ENCODE peak calls at places on chromosomes 6 and 20, in nine cellular contexts. M is H1; Y is substantia nigra; B is putamen; Q is stimulated activated CD4-positive, alpha-beta T cell treated with anti-CD3 and anti-CD28 coated beads, Interleukin-15, amount 100 ng/mL, for 1 hour; W is activated T-helper 1 cell treated with anti-CD3 and anti-CD28 coated beads, Interleukin-12 subunit alpha, Interleukin-12 subunit beta, Interleukin-2, Interleukin-4 antibody, amounts not matched to agents 30 ng/mL and 10 ng/mL and 1 ng/mL, durations not matched to agents 14 hours and 24 hours and 36 hours; L is activated T-cell treated with anti-CD3 and anti-CD28 coated beads for 1 hour; C is NCI-H1092 treated with DMSO at 0.1 percent for 48 hours; A is iPS DF 19.7. K is an unnamed sample.

GRCh38 chr6:144314003-144314485 is 28.9 kb downstream of the UTRN start:
- DNase-seq in B (peak), A (no peak), L (no peak), C (no peak), W (no peak), M (no peak), Q (no peak), Y (peak), K (peak)

GRCh38 chr6:116648161-116648560 is 20.4 kb downstream of the ZUP1 start:
- DNase-seq in M (no peak), W (no peak), C (no peak), Y (no peak), A (no peak), L (no peak), B (no peak), Q (no peak), K (peak)

GRCh38 chr6:26223677-26224546 is 136.7 kb downstream of the HFE start:
- DNase-seq in W (peak), L (peak), B (peak), Q (peak), C (peak), M (no peak), A (no peak), Y (no peak), K (peak)

GRCh38 chr20:1894951-1895673 is at the start of gene SIRPA:
- DNase-seq in B (peak), M (peak), C (peak), Y (peak), L (no peak), W (no peak), Q (no peak), A (no peak), K (peak)

GRCh38 chr6:24990227-24990843 is 54.6 kb upstream of the RIPOR2 start:
- DNase-seq in M (no peak), A (no peak), B (no peak), C (no peak), W (no peak), Y (no peak), L (no peak), Q (no peak), K (peak)

GRCh38 chr6:297571-298232 is 5.4 kb downstream of the DUSP22 start:
- DNase-seq in A (no peak), M (no peak), B (no peak), C (no peak), Q (no peak), L (no peak), Y (no peak), W (no peak), K (no peak)

GRCh38 chr20:35617397-35618031 is 1.9 kb downstream of the SPAG4 start:
- DNase-seq in C (peak), W (peak), L (no peak), M (peak), Q (no peak), B (no peak), A (no peak), Y (no peak), K (peak)

GRCh38 chr6:32622545-32623401 is 14.4 kb upstream of the HLA-DQA1 start:
- DNase-seq in A (peak), Y (no peak), M (no peak), B (no peak), C (no peak), L (peak), W (peak), Q (peak), K (peak)

GRCh38 chr6:137261393-137262154 is 42.4 kb upstream of the IFNGR1 start:
- DNase-seq in M (no peak), Q (no peak), Y (no peak), L (no peak), A (no peak), B (no peak), W (no peak), C (no peak), K (peak)

GRCh38 chr20:57883761-57884160 is 173.9 kb upstream of the PMEPA1 start:
- DNase-seq in A (no peak), W (no peak), M (no peak), L (no peak), Y (no peak), C (no peak), B (no peak), Q (no peak), K (no peak)

GRCh38 chr20:17655865-17656489 is 26.1 kb downstream of the RRBP1 start:
- DNase-seq in Q (no peak), A (no peak), L (no peak), W (no peak), B (no peak), C (no peak), M (no peak), Y (no peak), K (peak)

GRCh38 chr6:135182993-135183531 is 2.0 kb downstream of the MYB start:
- DNase-seq in L (peak), B (no peak), Y (no peak), W (peak), A (no peak), M (peak), C (no peak), Q (peak), K (no peak)

GRCh38 chr6:106069478-106069877 is 16.7 kb upstream of the PRDM1 start:
- DNase-seq in M (no peak), B (no peak), Y (no peak), C (peak), W (no peak), L (no peak), A (no peak), Q (no peak), K (peak)

GRCh38 chr6:92541457-92542060 is 877.8 kb downstream of the EPHA7 start:
- DNase-seq in L (no peak), M (no peak), Y (no peak), W (no peak), Q (no peak), A (no peak), C (no peak), B (no peak), K (peak)

GRCh38 chr6:125245109-125245508 is 56.7 kb downstream of the HDDC2 start:
- DNase-seq in L (no peak), B (no peak), W (no peak), C (no peak), M (no peak), A (no peak), Q (no peak), Y (no peak), K (no peak)

GRCh38 chr20:36833275-36834020 is 42.5 kb upstream of the TLDC2 start:
- DNase-seq in B (peak), C (no peak), A (no peak), L (no peak), Q (no peak), M (no peak), W (no peak), Y (no peak), K (no peak)

GRCh38 chr6:144885817-144886216 is 600.7 kb downstream of the UTRN start:
- DNase-seq in L (no peak), M (no peak), B (no peak), C (no peak), Q (no peak), W (no peak), Y (no peak), A (no peak), K (no peak)

GRCh38 chr6:124798942-124799496 is 163.2 kb upstream of the RNF217 start:
- DNase-seq in L (no peak), Y (no peak), B (no peak), Q (no peak), W (no peak), C (no peak), M (no peak), A (no peak), K (no peak)

GRCh38 chr20:11329271-11329670 is 588.4 kb upstream of the BTBD3 start:
- DNase-seq in Q (no peak), Y (no peak), B (peak), A (no peak), M (no peak), C (no peak), L (no peak), W (no peak), K (no peak)

GRCh38 chr6:110654096-110654820 is 161.0 kb downstream of the CDK19 start:
- DNase-seq in A (no peak), Y (no peak), W (no peak), Q (no peak), M (no peak), L (no peak), C (no peak), B (no peak), K (no peak)

GRCh38 chr20:2745936-2746635 is 53.5 kb downstream of the EBF4 start:
- DNase-seq in M (no peak), Y (no peak), A (no peak), W (no peak), C (no peak), L (no peak), Q (no peak), B (no peak), K (no peak)

GRCh38 chr6:29561618-29562181 is 2.2 kb upstream of the UBD start:
- DNase-seq in A (no peak), C (no peak), L (no peak), B (no peak), Q (no peak), W (no peak), M (peak), Y (no peak), K (no peak)

GRCh38 chr6:118350881-118351430 is 197.1 kb upstream of the PLN start:
- DNase-seq in M (no peak), A (no peak), W (no peak), Y (no peak), C (no peak), Q (no peak), L (no peak), B (no peak), K (no peak)

GRCh38 chr6:27684264-27685211 is 211.6 kb upstream of the ZNF184 start:
- DNase-seq in W (peak), C (peak), Q (no peak), B (peak), L (peak), A (no peak), Y (no peak), M (peak), K (peak)

GRCh38 chr6:449057-449430 is 57.5 kb downstream of the IRF4 start:
- DNase-seq in B (no peak), W (no peak), C (no peak), M (no peak), L (no peak), A (no peak), Y (no peak), Q (no peak), K (no peak)

GRCh38 chr6:149964243-149965190 is 774 bp downstream of the ULBP1 start:
- DNase-seq in Y (no peak), C (peak), W (peak), M (peak), A (no peak), Q (no peak), B (no peak), L (no peak), K (peak)

GRCh38 chr6:16229710-16230109 is 8.7 kb upstream of the GMPR start:
- DNase-seq in Q (no peak), W (no peak), L (no peak), Y (no peak), B (no peak), A (no peak), M (no peak), C (no peak), K (no peak)

GRCh38 chr6:447381-448165 is 56.0 kb downstream of the IRF4 start:
- DNase-seq in M (peak), C (no peak), L (no peak), W (peak), Q (no peak), Y (no peak), B (no peak), A (no peak), K (no peak)

GRCh38 chr6:64985726-64986125 is 721.3 kb downstream of the EYS start:
- DNase-seq in W (no peak), L (no peak), A (no peak), C (no peak), Y (no peak), M (no peak), Q (no peak), B (no peak), K (no peak)